ENCODE peak calls at places on chromosomes 2 and 18, in seven cellular contexts. C is hepatocyte; F is nephron progenitor cell; N is testis; X is neural crest cell; V is GM12865; Q is CD8-positive, alpha-beta T cell. A is an unnamed sample.
A peak's percentile ranks its signal among the peaks of the same experiment; 100 is the strongest.

GRCh38 chr2:238784671-238785527 is 63.0 kb upstream of the TWIST2 start:
- DNase-seq in C (peak; percentile 84), F (peak; percentile 82), N (peak; percentile 85), X (peak; percentile 72), V (peak; percentile 63), Q (peak; percentile 16), A (no peak)

GRCh38 chr2:237923507-237924163 is 43.2 kb upstream of the UBE2F start:
- DNase-seq in C (peak; percentile 87), F (peak; percentile 91), N (peak; percentile 80), X (peak; percentile 85), V (peak; percentile 45), Q (peak; percentile 71), A (peak; percentile 56)

GRCh38 chr2:86221066-86221684 is 21.9 kb downstream of the MRPL35 start:
- DNase-seq in C (peak; percentile 73), F (peak; percentile 58), N (peak; percentile 50), X (peak; percentile 64), V (peak; percentile 81), Q (peak; percentile 18), A (no peak)

GRCh38 chr2:75098856-75099255 is 100.5 kb downstream of the TACR1 start:
- DNase-seq in C (peak; percentile 19), F (no peak), N (peak; percentile 19), X (no peak), V (peak; percentile 64), Q (no peak), A (no peak)

GRCh38 chr2:113965644-113966043 is 75.8 kb downstream of the ACTR3 start:
- DNase-seq in C (peak; percentile 58), F (peak; percentile 16), N (peak; percentile 46), X (peak; percentile 30), V (peak; percentile 74), Q (no peak), A (no peak)

GRCh38 chr2:158556124-158556523 is 99.4 kb downstream of the PKP4 start:
- DNase-seq in C (no peak), F (no peak), N (no peak), X (no peak), V (no peak), Q (no peak), A (no peak)

GRCh38 chr2:134586289-134586980 is 132.4 kb downstream of the TMEM163 start:
- DNase-seq in C (no peak), F (no peak), N (no peak), X (no peak), V (peak; percentile 10), Q (no peak), A (no peak)

GRCh38 chr2:106596844-106597243 is 109.7 kb downstream of the CD8B2 start:
- DNase-seq in C (no peak), F (no peak), N (no peak), X (no peak), V (peak; percentile 6), Q (no peak), A (no peak)

GRCh38 chr2:130852521-130853115 is 15.9 kb downstream of the ARHGEF4 start:
- DNase-seq in C (no peak), F (no peak), N (no peak), X (no peak), V (no peak), Q (no peak), A (no peak)

GRCh38 chr2:226782092-226782713 is 17.4 kb downstream of the IRS1 start:
- DNase-seq in C (peak; percentile 42), F (no peak), N (no peak), X (no peak), V (no peak), Q (no peak), A (no peak)

GRCh38 chr2:130849896-130850787 is 13.4 kb downstream of the ARHGEF4 start:
- DNase-seq in C (no peak), F (no peak), N (no peak), X (no peak), V (no peak), Q (no peak), A (no peak)

GRCh38 chr18:50671376-50671775 is 111.5 kb downstream of the MAPK4 start:
- DNase-seq in C (no peak), F (no peak), N (no peak), X (no peak), V (no peak), Q (no peak), A (no peak)

GRCh38 chr2:216765810-216766259 is 70.5 kb upstream of the IGFBP5 start:
- DNase-seq in C (peak; percentile 56), F (peak; percentile 69), N (no peak), X (peak; percentile 80), V (no peak), Q (no peak), A (no peak)

GRCh38 chr2:14756122-14756541 is 123.6 kb downstream of the LRATD1 start:
- DNase-seq in C (no peak), F (no peak), N (no peak), X (no peak), V (no peak), Q (no peak), A (no peak)

GRCh38 chr2:97745474-97746172 is 32.2 kb downstream of the ZAP70 start:
- DNase-seq in C (no peak), F (no peak), N (no peak), X (no peak), V (peak; percentile 71), Q (no peak), A (no peak)

GRCh38 chr2:151976945-151977353 is 121.9 kb downstream of the CACNB4 start:
- DNase-seq in C (no peak), F (no peak), N (no peak), X (no peak), V (peak; percentile 74), Q (no peak), A (no peak)

GRCh38 chr18:7567487-7568425 is 640 bp downstream of the PTPRM start:
- DNase-seq in C (peak; percentile 77), F (peak; percentile 59), N (peak; percentile 56), X (peak; percentile 49), V (no peak), Q (no peak), A (peak; percentile 46)

GRCh38 chr2:1833046-1833445 is 88.7 kb upstream of the PXDN start:
- DNase-seq in C (no peak), F (no peak), N (no peak), X (no peak), V (no peak), Q (no peak), A (peak; percentile 36)

GRCh38 chr18:3100498-3101132 is 87.7 kb upstream of the LPIN2 start:
- DNase-seq in C (no peak), F (no peak), N (no peak), X (no peak), V (no peak), Q (no peak), A (no peak)

GRCh38 chr2:150030440-150030839 is 442.9 kb upstream of the MMADHC start:
- DNase-seq in C (no peak), F (no peak), N (peak; percentile 39), X (no peak), V (no peak), Q (no peak), A (no peak)

GRCh38 chr2:224426650-224427049 is 24.7 kb upstream of the FAM124B start:
- DNase-seq in C (no peak), F (no peak), N (no peak), X (no peak), V (no peak), Q (no peak), A (no peak)

GRCh38 chr18:6757966-6758365 is 28.4 kb downstream of the ARHGAP28 start:
- DNase-seq in C (no peak), F (no peak), N (no peak), X (no peak), V (no peak), Q (no peak), A (no peak)

GRCh38 chr2:77104554-77104953 is 417.6 kb downstream of the LRRTM4 start:
- DNase-seq in C (no peak), F (no peak), N (no peak), X (no peak), V (no peak), Q (no peak), A (no peak)

GRCh38 chr2:106708189-106708588 is 177.8 kb downstream of the ST6GAL2 start:
- DNase-seq in C (no peak), F (no peak), N (peak; percentile 56), X (no peak), V (no peak), Q (no peak), A (no peak)

GRCh38 chr18:48078448-48078847 is 148.0 kb upstream of the SMAD2 start:
- DNase-seq in C (no peak), F (no peak), N (no peak), X (no peak), V (no peak), Q (no peak), A (no peak)

GRCh38 chr2:101745711-101746694 is 48.5 kb downstream of the MAP4K4 start:
- DNase-seq in C (no peak), F (no peak), N (no peak), X (no peak), V (no peak), Q (no peak), A (no peak)

GRCh38 chr2:231795525-231796327 is 9.5 kb downstream of the COPS7B start:
- DNase-seq in C (peak; percentile 70), F (no peak), N (peak; percentile 43), X (no peak), V (no peak), Q (no peak), A (no peak)
- TF ChIP-seq CTCF in C (peak; percentile 33), F (no peak), N (no peak), X (peak; percentile 43), V (no peak), Q (no peak), A (no peak)

GRCh38 chr18:79988079-79988924 is at the start of gene TXNL4A:
- DNase-seq in C (peak; percentile 92), F (peak; percentile 80), N (peak; percentile 91), X (peak; percentile 59), V (peak; percentile 95), Q (peak; percentile 67), A (peak; percentile 74)
- TF ChIP-seq CTCF in C (peak; percentile 25), F (no peak), N (no peak), X (no peak), V (peak; percentile 9), Q (peak; percentile 24), A (peak; percentile 30)

GRCh38 chr2:234189786-234190185 is 139.3 kb downstream of the SPP2 start:
- DNase-seq in C (no peak), F (no peak), N (no peak), X (no peak), V (no peak), Q (no peak), A (no peak)

GRCh38 chr2:234189230-234189629 is 138.7 kb downstream of the SPP2 start:
- DNase-seq in C (no peak), F (no peak), N (no peak), X (no peak), V (no peak), Q (no peak), A (no peak)

GRCh38 chr2:234193977-234194563 is 143.6 kb downstream of the SPP2 start:
- DNase-seq in C (no peak), F (no peak), N (no peak), X (no peak), V (no peak), Q (no peak), A (no peak)

GRCh38 chr2:234195516-234195915 is 145.0 kb downstream of the SPP2 start:
- DNase-seq in C (no peak), F (no peak), N (no peak), X (no peak), V (no peak), Q (no peak), A (no peak)

GRCh38 chr2:234191819-234192407 is 141.4 kb downstream of the SPP2 start:
- DNase-seq in C (no peak), F (no peak), N (peak; percentile 39), X (no peak), V (no peak), Q (no peak), A (no peak)
- TF ChIP-seq CTCF in C (no peak), F (no peak), N (no peak), X (no peak), V (no peak), Q (no peak), A (no peak)

GRCh38 chr2:60313470-60314172 is 239.8 kb downstream of the BCL11A start:
- DNase-seq in C (no peak), F (no peak), N (no peak), X (no peak), V (peak; percentile 52), Q (no peak), A (no peak)
- TF ChIP-seq CTCF in C (no peak), F (no peak), N (no peak), X (no peak), V (no peak), Q (no peak), A (no peak)